ENCODE peak calls at places on chromosomes 6 and 20, in six cellular contexts. One of them, this sample, is unnamed. For H3K27me3, the result is how much of the 10 kb centered on the place peaks cover.

GRCh38 chr20:4856022-4856755 is 134.5 kb downstream of the PRND start:
- DNase-seq in colonic mucosa: no peak
- DNase-seq in left ventricle myocardium inferior: no peak
- DNase-seq in HCT116: no peak
- DNase-seq in Panc1: no peak
- DNase-seq in CD8-positive, alpha-beta T cell: no peak
- DNase-seq in this sample: no peak

GRCh38 chr6:46220351-46221220 is 49.8 kb upstream of the ENPP5 start:
- DNase-seq in CD8-positive, alpha-beta T cell: no peak
- DNase-seq in Panc1: no peak
- DNase-seq in HCT116: no peak
- DNase-seq in colonic mucosa: no peak
- DNase-seq in left ventricle myocardium inferior: no peak
- DNase-seq in this sample: no peak

GRCh38 chr6:100463685-100464161 is 998 bp downstream of the SIM1 start:
- DNase-seq in HCT116: no peak
- DNase-seq in left ventricle myocardium inferior: no peak
- DNase-seq in colonic mucosa: no peak
- DNase-seq in Panc1: no peak
- DNase-seq in CD8-positive, alpha-beta T cell: no peak
- DNase-seq in this sample: no peak

GRCh38 chr6:157281570-157281969 is 41.7 kb downstream of the TMEM242 start:
- DNase-seq in left ventricle myocardium inferior: no peak
- DNase-seq in HCT116: no peak
- DNase-seq in Panc1: no peak
- DNase-seq in colonic mucosa: no peak
- DNase-seq in CD8-positive, alpha-beta T cell: no peak
- DNase-seq in this sample: no peak

GRCh38 chr6:46760925-46761324 is 14.2 kb downstream of the ANKRD66 start:
- DNase-seq in Panc1: no peak
- DNase-seq in HCT116: no peak
- DNase-seq in colonic mucosa: no peak
- DNase-seq in left ventricle myocardium inferior: no peak
- DNase-seq in CD8-positive, alpha-beta T cell: no peak
- DNase-seq in this sample: no peak

GRCh38 chr6:30955367-30956042 is 14.7 kb downstream of the MUCL3 start:
- DNase-seq in colonic mucosa: peak
- DNase-seq in left ventricle myocardium inferior: peak
- DNase-seq in Panc1: no peak
- DNase-seq in HCT116: no peak
- DNase-seq in CD8-positive, alpha-beta T cell: peak
- DNase-seq in this sample: no peak

GRCh38 chr6:79372757-79373156 is 138.3 kb upstream of the HMGN3 start:
- DNase-seq in CD8-positive, alpha-beta T cell: no peak
- DNase-seq in HCT116: no peak
- DNase-seq in colonic mucosa: no peak
- DNase-seq in Panc1: no peak
- DNase-seq in left ventricle myocardium inferior: no peak
- DNase-seq in this sample: no peak

GRCh38 chr6:121436966-121437756 is 1.7 kb downstream of the GJA1 start:
- DNase-seq in colonic mucosa: no peak
- DNase-seq in left ventricle myocardium inferior: peak
- DNase-seq in Panc1: no peak
- DNase-seq in CD8-positive, alpha-beta T cell: no peak
- DNase-seq in HCT116: no peak
- DNase-seq in this sample: peak

GRCh38 chr6:34484899-34485298 is 19.0 kb downstream of the PACSIN1 start:
- DNase-seq in left ventricle myocardium inferior: no peak
- DNase-seq in colonic mucosa: no peak
- DNase-seq in HCT116: peak
- DNase-seq in CD8-positive, alpha-beta T cell: peak
- DNase-seq in Panc1: no peak
- DNase-seq in this sample: no peak

GRCh38 chr20:61739086-61739831 is 326.4 kb downstream of the TAF4 start:
- DNase-seq in CD8-positive, alpha-beta T cell: no peak
- DNase-seq in HCT116: no peak
- DNase-seq in left ventricle myocardium inferior: no peak
- DNase-seq in colonic mucosa: no peak
- DNase-seq in Panc1: no peak
- DNase-seq in this sample: no peak

GRCh38 chr20:38106461-38106860 is 58.6 kb downstream of the TGM2 start:
- DNase-seq in CD8-positive, alpha-beta T cell: no peak
- DNase-seq in left ventricle myocardium inferior: no peak
- DNase-seq in HCT116: no peak
- DNase-seq in Panc1: no peak
- DNase-seq in colonic mucosa: no peak
- DNase-seq in this sample: no peak

GRCh38 chr6:44353336-44353735 is 10.9 kb downstream of the SPATS1 start:
- DNase-seq in Panc1: no peak
- DNase-seq in HCT116: no peak
- DNase-seq in left ventricle myocardium inferior: no peak
- DNase-seq in CD8-positive, alpha-beta T cell: no peak
- DNase-seq in colonic mucosa: peak
- DNase-seq in this sample: no peak

GRCh38 chr6:35368038-35368887 is 25.9 kb downstream of the PPARD start:
- DNase-seq in HCT116: peak
- DNase-seq in CD8-positive, alpha-beta T cell: no peak
- DNase-seq in left ventricle myocardium inferior: no peak
- DNase-seq in Panc1: no peak
- DNase-seq in colonic mucosa: no peak
- DNase-seq in this sample: no peak

GRCh38 chr6:25553502-25553901 is 98.5 kb upstream of the SCGN start:
- DNase-seq in HCT116: no peak
- DNase-seq in Panc1: no peak
- DNase-seq in CD8-positive, alpha-beta T cell: no peak
- DNase-seq in left ventricle myocardium inferior: no peak
- DNase-seq in colonic mucosa: no peak
- DNase-seq in this sample: no peak

GRCh38 chr6:34358389-34358906 is 34.0 kb downstream of the NUDT3 start:
- DNase-seq in Panc1: no peak
- DNase-seq in CD8-positive, alpha-beta T cell: no peak
- DNase-seq in colonic mucosa: no peak
- DNase-seq in left ventricle myocardium inferior: peak
- DNase-seq in HCT116: no peak
- DNase-seq in this sample: no peak

GRCh38 chr6:157764346-157765068 is 58.5 kb upstream of the SNX9 start:
- DNase-seq in HCT116: peak
- DNase-seq in CD8-positive, alpha-beta T cell: peak
- DNase-seq in colonic mucosa: peak
- DNase-seq in Panc1: peak
- DNase-seq in left ventricle myocardium inferior: peak
- DNase-seq in this sample: peak

DNA sequence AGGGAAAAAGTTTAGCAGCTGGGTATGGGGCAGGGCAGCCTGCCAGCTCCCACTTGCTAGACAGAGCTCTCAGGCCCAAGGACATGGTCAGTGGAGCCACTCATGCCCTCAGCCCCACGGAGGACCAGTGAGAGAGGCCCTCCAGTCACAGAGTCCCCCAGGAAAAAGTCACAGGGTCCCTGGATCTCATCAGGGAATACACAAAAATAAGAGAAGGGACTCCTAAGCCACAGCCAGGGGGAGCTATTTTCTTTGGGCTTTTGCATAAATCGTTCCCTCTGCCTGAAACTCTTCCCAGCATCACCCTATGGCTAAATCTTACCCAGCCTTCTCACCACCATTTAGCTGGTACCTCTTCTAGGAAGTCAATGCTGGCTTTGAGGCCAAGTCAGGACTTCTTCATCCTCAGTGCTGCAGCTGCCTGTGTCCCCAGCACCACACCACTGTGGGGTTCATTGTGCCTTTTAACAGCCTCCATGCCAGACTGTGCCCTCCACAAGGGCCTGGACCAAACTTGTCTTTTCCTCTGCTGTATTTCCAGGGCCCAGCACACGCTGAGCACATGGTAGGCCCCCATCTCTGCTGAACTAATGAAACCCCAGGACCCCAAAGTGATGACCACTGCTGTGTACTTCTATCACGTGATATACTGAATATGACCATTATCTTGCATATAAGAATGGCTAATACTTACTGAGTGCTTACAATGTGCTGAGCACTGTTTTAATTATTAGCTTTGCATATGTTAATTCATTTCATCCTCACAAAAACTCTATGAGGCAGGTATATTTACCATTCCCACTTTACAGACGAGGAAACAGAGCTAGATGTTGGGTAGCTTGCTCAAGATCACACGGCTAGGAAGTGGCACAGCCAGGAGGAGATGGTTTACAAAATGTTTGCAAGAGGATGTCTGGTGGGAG is 2.0 kb downstream of the ZNF335 start:
- DNase-seq in left ventricle myocardium inferior: no peak
- DNase-seq in Panc1: no peak
- DNase-seq in colonic mucosa: peak
- DNase-seq in CD8-positive, alpha-beta T cell: no peak
- DNase-seq in HCT116: peak
- DNase-seq in this sample: peak
- H3K27ac ChIP-seq in left ventricle myocardium inferior: peak
- H3K27ac ChIP-seq in Panc1: peak
- H3K27ac ChIP-seq in colonic mucosa: peak
- H3K27ac ChIP-seq in CD8-positive, alpha-beta T cell: peak
- H3K27ac ChIP-seq in HCT116: peak
- H3K27ac ChIP-seq in this sample: peak

GRCh38 chr20:56689318-56689717 is 60.2 kb downstream of the TFAP2C start:
- DNase-seq in left ventricle myocardium inferior: no peak
- DNase-seq in Panc1: no peak
- DNase-seq in HCT116: no peak
- DNase-seq in colonic mucosa: no peak
- DNase-seq in CD8-positive, alpha-beta T cell: no peak
- DNase-seq in this sample: no peak
- H3K27me3 ChIP-seq in left ventricle myocardium inferior: half or more
- H3K27me3 ChIP-seq in Panc1: under half
- H3K27me3 ChIP-seq in HCT116: under half
- H3K27me3 ChIP-seq in colonic mucosa: under half
- H3K27me3 ChIP-seq in CD8-positive, alpha-beta T cell: under half
- H3K27me3 ChIP-seq in this sample: under half

GRCh38 chr6:57172136-57173055 is at the start of gene BAG2:
- DNase-seq in colonic mucosa: peak
- DNase-seq in HCT116: peak
- DNase-seq in Panc1: peak
- DNase-seq in CD8-positive, alpha-beta T cell: peak
- DNase-seq in left ventricle myocardium inferior: peak
- DNase-seq in this sample: peak
- TF ChIP-seq CTCF in colonic mucosa: no peak
- TF ChIP-seq CTCF in HCT116: no peak
- TF ChIP-seq CTCF in Panc1: peak
- TF ChIP-seq CTCF in CD8-positive, alpha-beta T cell: no peak
- TF ChIP-seq CTCF in left ventricle myocardium inferior: peak
- TF ChIP-seq CTCF in this sample: peak

DNA sequence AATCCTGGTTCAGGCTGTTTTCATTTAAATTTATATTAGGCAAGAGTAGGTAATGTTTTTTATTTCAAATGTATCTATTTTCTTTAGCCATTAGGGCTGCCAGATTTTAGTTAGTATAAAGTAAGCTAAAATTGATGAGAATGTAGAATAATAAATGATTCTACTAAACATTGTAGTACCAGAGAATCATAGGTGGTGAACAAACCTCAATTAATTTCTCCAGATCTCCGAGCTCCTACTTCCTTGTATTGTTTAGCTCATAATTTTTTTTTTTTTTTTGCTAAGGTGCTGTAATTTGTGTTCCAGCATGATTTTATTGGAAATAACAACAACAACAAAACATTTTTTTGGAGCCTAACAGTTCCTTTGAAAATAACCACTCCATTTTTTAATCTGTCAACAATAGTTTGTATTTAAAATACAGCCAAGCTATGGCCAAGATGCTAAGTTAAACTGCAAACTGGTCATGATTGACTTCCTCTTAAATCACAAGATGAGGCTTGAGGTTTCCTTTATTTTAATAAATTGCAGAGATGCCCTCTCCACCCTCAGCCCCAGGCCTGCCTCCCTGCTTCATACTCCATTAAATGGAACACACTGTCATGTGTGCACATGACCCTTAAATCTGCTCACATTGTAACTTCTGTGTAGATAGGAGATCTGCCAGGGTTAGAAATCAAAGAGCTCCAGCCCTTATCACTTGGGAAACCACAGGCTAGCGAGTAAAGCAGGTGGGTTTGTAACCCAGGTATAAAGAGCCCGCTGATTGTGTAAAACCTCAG is 20.6 kb downstream of the DUSP22 start:
- DNase-seq in HCT116: no peak
- DNase-seq in left ventricle myocardium inferior: no peak
- DNase-seq in Panc1: no peak
- DNase-seq in CD8-positive, alpha-beta T cell: no peak
- DNase-seq in colonic mucosa: no peak
- DNase-seq in this sample: no peak
- H3K27ac ChIP-seq in HCT116: no peak
- H3K27ac ChIP-seq in left ventricle myocardium inferior: peak
- H3K27ac ChIP-seq in Panc1: no peak
- H3K27ac ChIP-seq in CD8-positive, alpha-beta T cell: no peak
- H3K27ac ChIP-seq in colonic mucosa: no peak
- H3K27ac ChIP-seq in this sample: no peak

GRCh38 chr20:35601990-35602389 is 13.6 kb upstream of the SPAG4 start:
- DNase-seq in CD8-positive, alpha-beta T cell: no peak
- DNase-seq in left ventricle myocardium inferior: no peak
- DNase-seq in colonic mucosa: no peak
- DNase-seq in HCT116: no peak
- DNase-seq in Panc1: no peak
- DNase-seq in this sample: no peak

GRCh38 chr20:35604444-35604750 is 11.2 kb upstream of the SPAG4 start:
- DNase-seq in left ventricle myocardium inferior: no peak
- DNase-seq in Panc1: no peak
- DNase-seq in HCT116: no peak
- DNase-seq in colonic mucosa: peak
- DNase-seq in CD8-positive, alpha-beta T cell: no peak
- DNase-seq in this sample: no peak

GRCh38 chr20:35603695-35604443 is 11.8 kb upstream of the SPAG4 start:
- DNase-seq in CD8-positive, alpha-beta T cell: no peak
- DNase-seq in colonic mucosa: no peak
- DNase-seq in Panc1: no peak
- DNase-seq in HCT116: no peak
- DNase-seq in left ventricle myocardium inferior: no peak
- DNase-seq in this sample: no peak

GRCh38 chr20:35601021-35601973 is 14.3 kb upstream of the SPAG4 start:
- DNase-seq in CD8-positive, alpha-beta T cell: peak
- DNase-seq in Panc1: no peak
- DNase-seq in HCT116: no peak
- DNase-seq in left ventricle myocardium inferior: peak
- DNase-seq in colonic mucosa: peak
- DNase-seq in this sample: peak

GRCh38 chr20:35602851-35603495 is 12.7 kb upstream of the SPAG4 start:
- DNase-seq in Panc1: no peak
- DNase-seq in CD8-positive, alpha-beta T cell: no peak
- DNase-seq in HCT116: no peak
- DNase-seq in left ventricle myocardium inferior: no peak
- DNase-seq in colonic mucosa: no peak
- DNase-seq in this sample: no peak
- H3K27me3 ChIP-seq in Panc1: under half
- H3K27me3 ChIP-seq in CD8-positive, alpha-beta T cell: under half
- H3K27me3 ChIP-seq in HCT116: under half
- H3K27me3 ChIP-seq in left ventricle myocardium inferior: under half
- H3K27me3 ChIP-seq in colonic mucosa: under half
- H3K27me3 ChIP-seq in this sample: under half

GRCh38 chr6:84222426-84222825 is 5.0 kb downstream of the CEP162 start:
- DNase-seq in Panc1: no peak
- DNase-seq in HCT116: no peak
- DNase-seq in colonic mucosa: no peak
- DNase-seq in CD8-positive, alpha-beta T cell: no peak
- DNase-seq in left ventricle myocardium inferior: no peak
- DNase-seq in this sample: no peak

GRCh38 chr6:84224251-84224650 is 3.2 kb downstream of the CEP162 start:
- DNase-seq in left ventricle myocardium inferior: no peak
- DNase-seq in colonic mucosa: no peak
- DNase-seq in HCT116: no peak
- DNase-seq in CD8-positive, alpha-beta T cell: no peak
- DNase-seq in Panc1: no peak
- DNase-seq in this sample: no peak

GRCh38 chr6:84218091-84218490 is 9.4 kb downstream of the CEP162 start:
- DNase-seq in left ventricle myocardium inferior: no peak
- DNase-seq in Panc1: no peak
- DNase-seq in CD8-positive, alpha-beta T cell: no peak
- DNase-seq in HCT116: no peak
- DNase-seq in colonic mucosa: no peak
- DNase-seq in this sample: no peak

GRCh38 chr6:84220809-84221409 is 6.5 kb downstream of the CEP162 start:
- DNase-seq in HCT116: peak
- DNase-seq in colonic mucosa: no peak
- DNase-seq in Panc1: no peak
- DNase-seq in left ventricle myocardium inferior: no peak
- DNase-seq in CD8-positive, alpha-beta T cell: no peak
- DNase-seq in this sample: no peak
- TF ChIP-seq CTCF in HCT116: peak
- TF ChIP-seq CTCF in colonic mucosa: peak
- TF ChIP-seq CTCF in Panc1: peak
- TF ChIP-seq CTCF in left ventricle myocardium inferior: peak
- TF ChIP-seq CTCF in CD8-positive, alpha-beta T cell: peak
- TF ChIP-seq CTCF in this sample: peak